ENCODE peak calls at places on chromosomes 13 and 19, in six cellular contexts. E, K, C, A, I and Y are unnamed samples.
A peak's percentile ranks its signal among the peaks of the same experiment; 100 is the strongest.

GRCh38 chr13:34523401-34523800 is 418.7 kb upstream of the NBEA start:
- DNase-seq in K (no peak), A (no peak), I (no peak), E (no peak), C (no peak), Y (no peak)

GRCh38 chr19:6767357-6768235 is at the start of gene SH2D3A:
- DNase-seq in C (peak; percentile 92), K (peak; percentile 98), A (peak; percentile 65), E (peak; percentile 96), I (peak; percentile 96), Y (peak; percentile 97)

GRCh38 chr19:1027953-1028902 is 1.8 kb downstream of the CNN2 start:
- DNase-seq in K (peak; percentile 77), E (peak; percentile 52), C (no peak), A (peak; percentile 83), I (peak; percentile 81), Y (peak; percentile 82)

GRCh38 chr19:49315111-49315510 is 9.9 kb downstream of the SLC6A16 start:
- DNase-seq in A (no peak), K (no peak), I (no peak), C (no peak), E (no peak), Y (no peak)

GRCh38 chr13:44757671-44758070 is 181.5 kb upstream of the TSC22D1 start:
- DNase-seq in I (no peak), A (no peak), E (no peak), K (no peak), C (no peak), Y (no peak)

GRCh38 chr19:5607318-5608270 is 15.0 kb downstream of the SAFB2 start:
- DNase-seq in A (no peak), C (no peak), E (no peak), I (no peak), K (no peak), Y (no peak)

GRCh38 chr19:45152504-45153338 is 8.1 kb downstream of the NKPD1 start:
- DNase-seq in A (no peak), E (no peak), K (peak; percentile 75), I (no peak), C (no peak), Y (peak; percentile 75)

GRCh38 chr19:43997631-43998290 is 5.0 kb upstream of the ZNF230 start:
- DNase-seq in K (no peak), E (no peak), I (no peak), C (no peak), A (no peak), Y (no peak)

GRCh38 chr13:99639126-99639525 is 137.9 kb downstream of the TM9SF2 start:
- DNase-seq in E (no peak), A (no peak), I (no peak), K (no peak), C (no peak), Y (no peak)

DNA sequence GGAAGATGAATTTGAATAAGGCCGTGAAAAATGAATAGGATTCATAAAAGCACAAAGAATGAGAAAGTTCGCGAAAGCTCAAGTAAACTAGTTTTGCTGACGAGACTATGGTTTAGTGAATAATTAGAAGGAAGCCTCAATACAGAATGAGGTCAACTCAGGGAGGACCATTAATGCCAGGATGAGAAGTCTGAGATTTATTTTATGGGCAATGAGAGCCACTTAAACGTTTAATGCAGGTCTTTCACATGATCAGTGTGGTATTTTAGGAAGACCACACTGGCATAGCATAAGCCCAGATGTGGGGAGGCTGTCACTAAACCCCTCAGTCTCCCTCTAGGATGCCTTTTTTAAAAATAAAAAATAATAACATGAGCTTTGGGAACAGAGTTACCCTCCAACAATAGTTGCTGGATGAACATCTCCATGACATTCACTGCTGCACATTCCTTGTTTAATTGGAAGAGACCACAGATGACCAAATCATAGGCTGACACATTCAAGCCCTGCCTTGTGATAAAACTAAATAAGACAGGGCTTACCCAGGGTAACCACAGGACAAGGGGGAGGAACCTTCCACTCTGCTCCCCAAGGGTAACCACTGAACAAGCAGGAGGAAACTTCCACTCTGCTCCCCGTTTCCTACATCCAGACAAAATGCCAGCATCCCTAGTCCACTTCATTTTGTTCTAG is 43.6 kb upstream of the LSM14A start:
- DNase-seq in E (no peak), K (no peak), A (no peak), I (no peak), C (no peak), Y (no peak)
- TF ChIP-seq ATF3 in E (no peak), K (no peak), A (no peak), I (no peak), C (no peak), Y (no peak)

GRCh38 chr19:33689138-33689746 is 67.5 kb downstream of the CHST8 start:
- DNase-seq in C (no peak), A (no peak), K (no peak), I (no peak), E (no peak), Y (no peak)

GRCh38 chr19:33687761-33688656 is 66.3 kb downstream of the CHST8 start:
- DNase-seq in A (no peak), C (no peak), E (no peak), I (no peak), K (no peak), Y (no peak)

GRCh38 chr19:33689886-33690285 is 68.1 kb downstream of the CHST8 start:
- DNase-seq in K (no peak), A (no peak), E (no peak), C (no peak), I (no peak), Y (no peak)

GRCh38 chr19:33686687-33687541 is 65.2 kb downstream of the CHST8 start:
- DNase-seq in I (no peak), A (no peak), C (no peak), K (no peak), E (no peak), Y (no peak)

DNA sequence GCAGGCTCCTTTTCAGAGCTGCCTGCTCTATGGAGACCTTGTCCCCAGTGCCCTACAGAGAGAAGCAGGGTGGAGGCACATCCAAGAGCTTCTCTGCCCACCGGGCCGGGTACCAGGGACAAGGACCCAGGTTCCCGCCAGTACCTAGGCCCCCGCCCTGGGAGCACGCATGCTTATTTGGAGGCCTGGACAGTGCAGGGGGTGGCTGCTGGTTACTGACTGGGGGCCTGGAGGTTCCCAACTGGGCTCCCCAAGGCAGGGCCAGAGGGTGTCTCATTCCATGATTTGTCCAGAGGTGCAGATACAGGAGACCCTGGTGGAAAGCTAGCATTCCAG is 66.9 kb downstream of the CHST8 start:
- DNase-seq in I (no peak), E (no peak), A (no peak), C (no peak), K (no peak), Y (no peak)
- TF ChIP-seq ATF3 in I (no peak), E (no peak), A (no peak), C (no peak), K (no peak), Y (no peak)

GRCh38 chr19:18493440-18494266 is 28.2 kb downstream of the ELL start:
- DNase-seq in I (no peak), K (no peak), A (no peak), E (no peak), C (no peak), Y (no peak)

GRCh38 chr19:18496980-18497256 is 25.0 kb downstream of the ELL start:
- DNase-seq in E (no peak), I (no peak), C (no peak), K (no peak), A (no peak), Y (no peak)

GRCh38 chr19:18496167-18496979 is 25.5 kb downstream of the ELL start:
- DNase-seq in E (no peak), C (no peak), A (peak; percentile 32), I (peak; percentile 72), K (no peak), Y (no peak)

GRCh38 chr19:18494267-18494607 is 27.6 kb downstream of the ELL start:
- DNase-seq in C (no peak), I (no peak), E (no peak), K (no peak), A (no peak), Y (no peak)

GRCh38 chr19:18495204-18495911 is 26.5 kb downstream of the ELL start:
- DNase-seq in E (no peak), I (no peak), K (no peak), A (no peak), C (no peak), Y (no peak)
- TF ChIP-seq ATF3 in E (no peak), I (no peak), K (no peak), A (no peak), C (no peak), Y (no peak)

GRCh38 chr13:100872761-100873160 is 198.2 kb upstream of the TMTC4 start:
- DNase-seq in C (no peak), I (no peak), E (no peak), A (no peak), K (no peak), Y (no peak)
- TF ChIP-seq ATF3 in C (no peak), I (no peak), E (no peak), A (no peak), K (no peak), Y (no peak)

GRCh38 chr19:10226021-10226375 is 5.1 kb downstream of the S1PR2 start:
- DNase-seq in E (no peak), K (no peak), A (no peak), C (no peak), I (no peak), Y (no peak)

GRCh38 chr19:10224337-10224736 is 6.8 kb downstream of the S1PR2 start:
- DNase-seq in I (no peak), K (no peak), E (no peak), A (no peak), C (no peak), Y (no peak)

GRCh38 chr19:10228393-10228792 is 2.7 kb downstream of the S1PR2 start:
- DNase-seq in E (no peak), K (no peak), A (no peak), I (no peak), C (no peak), Y (no peak)

GRCh38 chr19:10227215-10227971 is 3.7 kb downstream of the S1PR2 start:
- DNase-seq in C (no peak), I (peak; percentile 50), E (no peak), A (no peak), K (no peak), Y (peak; percentile 52)

DNA sequence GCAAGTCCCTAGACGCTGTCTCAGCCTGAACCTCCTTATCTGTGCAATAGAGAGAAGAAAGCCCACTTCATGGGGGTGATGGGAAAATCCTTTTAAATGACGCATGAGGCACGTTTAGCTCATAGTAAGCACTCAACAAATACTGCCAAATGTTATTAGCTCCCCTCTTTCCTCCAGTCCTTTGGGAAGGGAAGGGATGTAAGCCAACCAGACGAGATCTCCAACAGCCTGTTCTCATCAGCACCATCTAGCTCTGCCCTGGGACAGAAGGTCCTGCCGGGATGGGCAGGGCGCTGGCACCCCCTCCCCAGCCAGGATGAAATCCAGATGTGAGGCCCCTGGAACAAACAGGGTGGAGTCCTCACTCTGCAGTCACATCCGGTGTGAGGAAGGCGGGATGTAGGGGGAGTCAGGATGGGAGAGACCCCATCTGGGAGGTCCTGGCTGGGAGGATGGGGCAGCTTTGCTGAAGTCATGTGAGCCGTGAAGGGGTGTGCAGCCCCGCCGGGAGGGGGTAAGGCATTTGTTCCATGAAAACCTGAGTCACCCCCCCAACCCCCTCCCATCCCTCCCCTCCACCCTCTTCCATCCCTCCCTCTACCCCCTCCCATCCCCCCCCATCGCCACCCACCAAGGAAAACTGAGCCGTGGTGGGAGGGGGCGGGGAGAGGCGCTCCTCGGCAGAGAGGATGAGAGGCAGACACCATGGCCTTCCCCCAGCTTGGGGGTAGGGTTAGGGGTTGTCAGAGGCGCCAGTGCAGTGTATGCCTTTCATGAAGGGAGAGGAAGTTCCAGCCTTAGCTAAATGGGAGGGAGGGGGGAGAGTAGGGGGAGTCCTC is 4.5 kb downstream of the S1PR2 start:
- DNase-seq in E (no peak), C (no peak), A (no peak), I (peak; percentile 29), K (no peak), Y (no peak)
- TF ChIP-seq ATF3 in E (no peak), C (no peak), A (no peak), I (no peak), K (no peak), Y (no peak)